ENCODE peak calls at places on chromosomes 6 and 20, in four cellular contexts. One of them, this sample, is unnamed.
A peak's percentile ranks its signal among the peaks of the same experiment; 100 is the strongest.

GRCh38 chr6:159360306-159360705 is 191.1 kb downstream of the FNDC1 start:
- DNase-seq in A549: no peak
- DNase-seq in nucleus accumbens: no peak
- DNase-seq in amniotic stem cell: no peak
- DNase-seq in this sample: no peak

GRCh38 chr20:5080384-5080877 is 39.3 kb downstream of the PCNA start:
- DNase-seq in A549: peak; percentile 70
- DNase-seq in nucleus accumbens: no peak
- DNase-seq in amniotic stem cell: no peak
- DNase-seq in this sample: no peak

GRCh38 chr6:35203152-35203670 is 10.5 kb upstream of the SCUBE3 start:
- DNase-seq in A549: no peak
- DNase-seq in nucleus accumbens: no peak
- DNase-seq in amniotic stem cell: no peak
- DNase-seq in this sample: no peak

GRCh38 chr6:36954262-36954931 is at the start of gene PI16:
- DNase-seq in A549: no peak
- DNase-seq in nucleus accumbens: no peak
- DNase-seq in amniotic stem cell: no peak
- DNase-seq in this sample: no peak

GRCh38 chr6:4727671-4728435 is 48.4 kb upstream of the CDYL start:
- DNase-seq in A549: peak; percentile 6
- DNase-seq in nucleus accumbens: no peak
- DNase-seq in amniotic stem cell: no peak
- DNase-seq in this sample: no peak

GRCh38 chr20:31707994-31708744 is 14.5 kb downstream of the BCL2L1 start:
- DNase-seq in A549: peak; percentile 62
- DNase-seq in nucleus accumbens: no peak
- DNase-seq in amniotic stem cell: no peak
- DNase-seq in this sample: no peak

GRCh38 chr20:24691901-24692351 is 222.5 kb downstream of the SYNDIG1 start:
- DNase-seq in A549: no peak
- DNase-seq in nucleus accumbens: no peak
- DNase-seq in amniotic stem cell: no peak
- DNase-seq in this sample: no peak

GRCh38 chr6:40348591-40348990 is 238.6 kb downstream of the LRFN2 start:
- DNase-seq in A549: no peak
- DNase-seq in nucleus accumbens: no peak
- DNase-seq in amniotic stem cell: no peak
- DNase-seq in this sample: no peak

GRCh38 chr6:163324928-163325784 is 89.4 kb upstream of the QKI start:
- DNase-seq in A549: peak; percentile 75
- DNase-seq in nucleus accumbens: peak; percentile 31
- DNase-seq in amniotic stem cell: no peak
- DNase-seq in this sample: peak; percentile 69

GRCh38 chr6:132888701-132889100 is 74.3 kb downstream of the RPS12 start:
- DNase-seq in A549: no peak
- DNase-seq in nucleus accumbens: no peak
- DNase-seq in amniotic stem cell: no peak
- DNase-seq in this sample: no peak

GRCh38 chr6:112153926-112154621 is 66.7 kb downstream of the FAM229B start:
- DNase-seq in A549: peak; percentile 18
- DNase-seq in nucleus accumbens: no peak
- DNase-seq in amniotic stem cell: peak; percentile 61
- DNase-seq in this sample: no peak

GRCh38 chr6:15769471-15770088 is 106.8 kb upstream of the DTNBP1 start:
- DNase-seq in A549: no peak
- DNase-seq in nucleus accumbens: no peak
- DNase-seq in amniotic stem cell: no peak
- DNase-seq in this sample: peak; percentile 34

GRCh38 chr20:1933465-1933870 is 38.3 kb downstream of the SIRPA start:
- DNase-seq in A549: no peak
- DNase-seq in nucleus accumbens: no peak
- DNase-seq in amniotic stem cell: no peak
- DNase-seq in this sample: no peak

GRCh38 chr20:49452011-49452482 is 30.4 kb downstream of the KCNB1 start:
- DNase-seq in A549: no peak
- DNase-seq in nucleus accumbens: no peak
- DNase-seq in amniotic stem cell: no peak
- DNase-seq in this sample: no peak

This sample was measured in SJSA1.